ENCODE peak calls at places on chromosomes 16 and 17, in seven cellular contexts. W, Q, A, M, J, R and G are unnamed samples.

GRCh38 chr17:33154869-33155455 is 138.1 kb downstream of the ASIC2 start:
- DNase-seq in Q (peak; percentile 42), A (no peak), W (no peak), M (no peak), J (no peak), R (no peak), G (no peak)

GRCh38 chr16:27302126-27302525 is 11.6 kb upstream of the IL4R start:
- DNase-seq in A (no peak), M (no peak), R (no peak), Q (no peak), W (no peak), J (no peak), G (no peak)

GRCh38 chr16:47236716-47237115 is 93.0 kb upstream of the NETO2 start:
- DNase-seq in R (no peak), J (no peak), Q (peak; percentile 47), M (no peak), A (no peak), W (no peak), G (no peak)

GRCh38 chr17:16419929-16420271 is 4.5 kb downstream of the TRPV2 start:
- DNase-seq in W (no peak), J (no peak), A (peak; percentile 83), M (peak; percentile 90), R (no peak), Q (no peak), G (no peak)

GRCh38 chr17:225551-225950 is 44.1 kb upstream of the DOC2B start:
- DNase-seq in J (peak; percentile 7), W (no peak), M (no peak), A (no peak), R (peak; percentile 24), Q (no peak), G (no peak)

GRCh38 chr17:2436516-2436915 is 35.7 kb upstream of the MNT start:
- DNase-seq in M (no peak), R (no peak), Q (peak; percentile 18), W (no peak), A (no peak), J (no peak), G (no peak)

GRCh38 chr17:75371981-75372380 is 33.5 kb downstream of the GRB2 start:
- DNase-seq in J (no peak), W (no peak), A (no peak), Q (no peak), M (no peak), R (no peak), G (no peak)

GRCh38 chr17:72305964-72306551 is 185.2 kb downstream of the SOX9 start:
- DNase-seq in Q (no peak), M (no peak), A (no peak), J (peak; percentile 57), R (no peak), W (no peak), G (no peak)

GRCh38 chr16:85463228-85463611 is 149.9 kb upstream of the GSE1 start:
- DNase-seq in W (no peak), J (no peak), M (no peak), A (no peak), R (no peak), Q (peak; percentile 49), G (no peak)

GRCh38 chr16:18804540-18804939 is 3.2 kb upstream of the ARL6IP1 start:
- DNase-seq in A (no peak), W (no peak), Q (peak; percentile 37), J (no peak), R (no peak), M (peak; percentile 15), G (no peak)

GRCh38 chr16:71514476-71514875 is 11.8 kb upstream of the CHST4 start:
- DNase-seq in M (no peak), A (no peak), Q (no peak), J (no peak), R (no peak), W (no peak), G (no peak)

GRCh38 chr17:28345420-28346198 is 10.0 kb downstream of the TNFAIP1 start:
- DNase-seq in A (no peak), R (no peak), M (peak; percentile 64), Q (no peak), W (no peak), J (no peak), G (no peak)

GRCh38 chr17:10790491-10791401 is 13.2 kb downstream of the TMEM238L start:
- DNase-seq in R (no peak), M (no peak), Q (no peak), A (peak; percentile 54), W (no peak), J (no peak), G (no peak)

GRCh38 chr16:8848939-8849391 is 19.8 kb downstream of the CARHSP1 start:
- DNase-seq in A (peak; percentile 63), M (peak; percentile 67), R (no peak), J (no peak), Q (no peak), W (no peak), G (no peak)

GRCh38 chr16:80591071-80591935 is 50.5 kb downstream of the DYNLRB2 start:
- DNase-seq in R (no peak), W (no peak), M (no peak), Q (no peak), J (no peak), A (no peak), G (no peak)

GRCh38 chr17:28953444-28954118 is 2.3 kb upstream of the PHF12 start:
- DNase-seq in J (peak; percentile 45), Q (peak; percentile 97), W (peak; percentile 68), R (no peak), M (peak; percentile 43), A (peak; percentile 54), G (no peak)

GRCh38 chr16:26787924-26788323 is 278.8 kb upstream of the C16orf82 start:
- DNase-seq in A (no peak), R (no peak), M (no peak), W (peak; percentile 42), J (no peak), Q (no peak), G (no peak)

GRCh38 chr17:61352408-61352770 is 47.3 kb upstream of the TBX2 start:
- DNase-seq in R (no peak), A (no peak), J (no peak), M (peak; percentile 12), W (no peak), Q (no peak), G (no peak)

GRCh38 chr17:79385962-79386563 is 224.8 kb downstream of the RBFOX3 start:
- DNase-seq in W (no peak), J (no peak), Q (no peak), R (no peak), A (no peak), M (no peak), G (no peak)

GRCh38 chr17:78394209-78394608 is 15.8 kb downstream of the PGS1 start:
- DNase-seq in J (no peak), A (no peak), Q (no peak), R (no peak), M (no peak), W (no peak), G (no peak)

GRCh38 chr17:35022536-35023063 is 40.9 kb downstream of the RFFL start:
- DNase-seq in J (peak; percentile 86), M (peak; percentile 93), R (peak; percentile 87), Q (no peak), W (peak; percentile 82), A (peak; percentile 83), G (peak; percentile 86)

GRCh38 chr16:861446-861845 is 60.9 kb upstream of the GNG13 start:
- DNase-seq in A (no peak), W (no peak), R (peak; percentile 14), M (no peak), J (no peak), Q (no peak), G (no peak)

DNA sequence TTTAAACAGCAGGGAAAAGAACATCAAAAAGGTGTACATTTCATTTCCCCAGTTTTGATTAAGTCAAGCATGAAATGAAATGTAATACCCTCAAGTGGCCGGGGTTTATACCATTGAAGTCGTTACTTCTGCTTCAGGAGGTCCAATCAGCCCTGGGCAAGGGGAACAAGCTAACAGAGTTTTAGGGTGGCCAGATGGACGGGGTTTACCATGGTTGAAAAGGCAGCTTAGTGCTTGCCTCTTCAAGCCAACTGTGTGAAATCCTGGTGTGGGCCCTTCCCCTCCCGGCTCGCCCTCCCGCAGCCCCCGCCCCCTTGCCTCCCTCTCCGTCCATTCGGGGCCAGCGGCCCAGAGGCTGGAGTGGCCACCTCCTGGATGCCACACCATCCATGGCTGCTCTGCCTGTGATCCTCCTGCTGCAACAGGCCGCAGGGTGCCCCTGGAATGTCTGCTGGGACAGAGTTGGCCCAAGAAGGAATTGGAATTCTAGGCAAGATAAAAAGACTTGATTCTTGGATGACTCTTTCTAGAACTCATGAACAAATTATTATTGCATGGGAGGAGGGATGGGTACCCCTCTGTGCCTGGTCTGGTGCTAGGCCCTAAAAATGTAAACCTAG is 296.2 kb upstream of the IRX3 start:
- DNase-seq in A (no peak), Q (no peak), W (no peak), R (no peak), J (no peak), M (no peak), G (no peak)
- TF ChIP-seq CTCF in A (no peak), Q (no peak), W (no peak), R (no peak), J (no peak), M (no peak), G (no peak)

GRCh38 chr16:58044266-58045019 is 18.9 kb downstream of the MMP15 start:
- DNase-seq in Q (no peak), W (no peak), R (no peak), A (no peak), J (no peak), M (no peak), G (no peak)
- H3K4me1 ChIP-seq in Q (peaks cover 15% of the 10 kb centered on the region), W (no peaks in the 10 kb centered on the region), R (peaks cover 19% of the 10 kb centered on the region), A (no peaks in the 10 kb centered on the region), J (no peaks in the 10 kb centered on the region), M (no peaks in the 10 kb centered on the region), G (no peaks in the 10 kb centered on the region)

DNA sequence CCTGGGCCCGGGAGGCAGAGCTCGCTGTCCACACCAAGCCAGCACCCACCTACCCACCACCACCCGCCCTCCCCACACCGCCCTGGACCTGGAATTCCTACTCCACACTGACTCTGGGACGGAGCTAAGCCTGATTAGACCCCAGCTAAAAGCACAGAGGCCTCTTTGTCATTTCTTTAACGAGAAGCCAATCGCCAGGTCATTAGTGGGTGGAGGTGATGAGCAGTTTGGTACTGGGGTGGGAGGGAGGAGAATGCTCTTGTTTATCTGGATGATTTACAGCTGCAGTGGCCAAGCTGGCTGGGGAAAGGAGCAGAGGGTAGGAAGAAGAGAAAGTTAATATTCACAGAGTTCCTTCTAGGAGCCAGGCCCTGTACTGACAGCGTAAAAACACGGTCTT is 6.0 kb upstream of the BHLHA9 start:
- DNase-seq in R (no peak), W (no peak), Q (no peak), A (no peak), J (no peak), M (no peak), G (no peak)
- TF ChIP-seq CTCF in R (no peak), W (no peak), Q (no peak), A (no peak), J (no peak), M (no peak), G (no peak)

DNA sequence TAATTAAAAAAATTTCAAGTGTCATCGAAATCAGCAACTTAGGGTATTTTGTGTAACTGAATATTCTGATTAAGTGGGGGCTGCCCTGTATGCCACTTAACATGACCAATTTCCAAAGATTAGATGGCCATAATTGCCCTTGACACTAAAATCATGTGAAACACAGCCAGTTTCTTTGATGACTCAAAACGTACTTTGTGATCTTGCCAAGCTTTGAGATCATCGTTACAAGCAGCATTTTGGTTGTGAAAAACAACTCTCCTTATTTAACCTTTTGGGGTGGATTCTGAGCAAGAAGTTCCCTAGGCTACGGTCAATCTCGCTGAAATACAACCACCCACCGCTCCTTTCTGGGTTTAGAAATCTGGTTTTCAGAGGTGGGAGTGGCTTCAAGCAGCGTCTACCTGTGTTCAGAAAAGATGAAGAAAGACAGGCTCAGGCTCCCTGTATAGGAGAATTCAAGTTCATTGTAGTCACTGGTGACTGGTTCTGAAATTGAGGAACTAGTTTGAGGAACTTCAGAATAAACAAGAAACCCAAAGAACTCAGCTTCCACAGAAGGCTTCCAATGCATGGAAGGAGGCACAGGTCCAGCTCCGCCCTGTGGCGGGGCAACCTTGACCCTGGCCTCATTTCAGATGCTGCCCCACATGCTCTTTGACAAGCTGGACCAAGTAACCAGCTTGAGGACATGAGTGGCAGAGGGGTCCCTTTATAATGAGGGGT is 9.4 kb downstream of the MAP3K14 start:
- DNase-seq in W (peak; percentile 69), A (peak; percentile 91), Q (no peak), M (peak; percentile 89), R (no peak), J (peak; percentile 46), G (no peak)
- H3K4me1 ChIP-seq in W (peaks cover 92% of the 10 kb centered on the region), A (peaks cover 53% of the 10 kb centered on the region), Q (peaks cover 8% of the 10 kb centered on the region), M (peaks cover 40% of the 10 kb centered on the region), R (peaks cover 80% of the 10 kb centered on the region), J (peaks cover 33% of the 10 kb centered on the region), G (peaks cover 66% of the 10 kb centered on the region)